ENCODE peak calls at places on chromosomes 5 and 9, in seven cellular contexts. Y is H1, A is IMR-90, J is mesenchymal stem cell, R is mesendoderm, G is H9, T is trophoblast cell. Z is an unnamed sample.

GRCh38 chr5:154202379-154203260 is 12.1 kb downstream of the GALNT10 start:
- DNase-seq in G (no peak), R (peak), T (no peak), A (no peak), Y (no peak), J (no peak), Z (no peak)

GRCh38 chr5:134968055-134968454 is 348 bp downstream of the CATSPER3 start:
- DNase-seq in Y (no peak), R (no peak), G (no peak), J (no peak), A (no peak), T (no peak), Z (no peak)

GRCh38 chr5:96196890-96197289 is 235.2 kb upstream of the ELL2 start:
- DNase-seq in T (no peak), A (no peak), Y (no peak), G (no peak), J (no peak), R (no peak), Z (no peak)

GRCh38 chr5:137374110-137374853 is 124.8 kb downstream of the SPOCK1 start:
- DNase-seq in A (no peak), R (no peak), T (no peak), J (no peak), G (no peak), Y (no peak), Z (no peak)

GRCh38 chr5:135344351-135344750 is 54.7 kb downstream of the MACROH2A1 start:
- DNase-seq in R (no peak), Y (no peak), G (no peak), A (peak), T (no peak), J (no peak), Z (no peak)

GRCh38 chr9:130680836-130681768 is 12.5 kb upstream of the EXOSC2 start:
- DNase-seq in A (peak), G (peak), T (peak), J (peak), Y (no peak), R (peak), Z (no peak)

GRCh38 chr9:137691648-137692357 is 73.0 kb downstream of the EHMT1 start:
- DNase-seq in G (no peak), R (no peak), J (no peak), A (no peak), Y (no peak), T (no peak), Z (no peak)

GRCh38 chr9:76882686-76883085 is 23.2 kb downstream of the PRUNE2 start:
- DNase-seq in J (no peak), G (no peak), A (no peak), Y (no peak), T (no peak), R (no peak), Z (no peak)

GRCh38 chr9:105138306-105138801 is 106.1 kb upstream of the SLC44A1 start:
- DNase-seq in G (peak), R (peak), J (peak), Y (peak), T (peak), A (no peak), Z (no peak)

GRCh38 chr5:131644822-131645221 is 9.8 kb upstream of the RAPGEF6 start:
- DNase-seq in G (no peak), Y (no peak), R (no peak), A (peak), J (no peak), T (no peak), Z (no peak)

GRCh38 chr5:157107508-157107907 is 1.3 kb downstream of the HAVCR2 start:
- DNase-seq in T (peak), R (no peak), Y (no peak), G (no peak), J (no peak), A (no peak), Z (no peak)

DNA sequence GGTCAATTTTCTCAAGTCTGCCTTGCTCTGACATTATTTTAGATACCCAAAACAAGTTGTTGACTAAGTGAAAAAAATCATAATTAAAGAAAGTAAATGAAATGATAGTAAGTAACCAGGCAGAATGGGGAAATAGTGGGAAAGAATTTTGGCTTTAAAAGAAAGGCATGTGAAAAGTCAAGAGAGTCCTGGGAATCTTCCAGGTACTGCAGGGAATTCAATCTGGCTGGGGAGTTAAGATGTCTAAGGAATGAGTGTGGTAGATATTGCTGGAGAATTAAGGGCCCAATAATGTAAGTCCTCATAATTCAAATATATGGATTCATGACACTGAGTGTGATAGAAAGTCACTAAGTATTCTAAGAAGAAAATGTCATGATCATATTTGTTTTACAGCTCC is 123.1 kb upstream of the PAPPA start:
- DNase-seq in J (no peak), G (no peak), A (peak), T (no peak), Y (no peak), R (no peak), Z (no peak)
- H3K18ac ChIP-seq in J (no peak), G (no peak), A (no peak), T (no peak), Y (no peak), R (no peak), Z (no peak)

DNA sequence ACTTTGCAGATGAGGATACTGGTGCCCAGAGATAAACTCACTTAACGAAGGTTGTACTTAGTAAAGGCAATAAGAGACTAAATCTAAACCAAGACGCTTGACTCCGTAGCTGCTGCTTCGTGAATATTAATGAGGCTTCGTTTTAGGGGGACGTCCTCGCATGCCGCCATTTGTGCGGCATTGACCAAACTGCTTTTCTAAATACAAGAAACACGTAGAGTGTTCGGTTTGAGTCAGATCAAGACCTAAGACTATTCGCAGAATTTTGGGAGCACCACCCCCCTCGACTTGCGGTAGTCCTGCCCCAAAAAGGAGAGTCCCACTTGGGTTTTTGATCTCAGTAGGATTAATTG is 1.1 kb downstream of the NPM1 start:
- DNase-seq in G (no peak), T (no peak), J (no peak), R (no peak), Y (no peak), A (no peak), Z (no peak)
- H3K18ac ChIP-seq in G (no peak), T (no peak), J (no peak), R (no peak), Y (peak), A (no peak), Z (no peak)

DNA sequence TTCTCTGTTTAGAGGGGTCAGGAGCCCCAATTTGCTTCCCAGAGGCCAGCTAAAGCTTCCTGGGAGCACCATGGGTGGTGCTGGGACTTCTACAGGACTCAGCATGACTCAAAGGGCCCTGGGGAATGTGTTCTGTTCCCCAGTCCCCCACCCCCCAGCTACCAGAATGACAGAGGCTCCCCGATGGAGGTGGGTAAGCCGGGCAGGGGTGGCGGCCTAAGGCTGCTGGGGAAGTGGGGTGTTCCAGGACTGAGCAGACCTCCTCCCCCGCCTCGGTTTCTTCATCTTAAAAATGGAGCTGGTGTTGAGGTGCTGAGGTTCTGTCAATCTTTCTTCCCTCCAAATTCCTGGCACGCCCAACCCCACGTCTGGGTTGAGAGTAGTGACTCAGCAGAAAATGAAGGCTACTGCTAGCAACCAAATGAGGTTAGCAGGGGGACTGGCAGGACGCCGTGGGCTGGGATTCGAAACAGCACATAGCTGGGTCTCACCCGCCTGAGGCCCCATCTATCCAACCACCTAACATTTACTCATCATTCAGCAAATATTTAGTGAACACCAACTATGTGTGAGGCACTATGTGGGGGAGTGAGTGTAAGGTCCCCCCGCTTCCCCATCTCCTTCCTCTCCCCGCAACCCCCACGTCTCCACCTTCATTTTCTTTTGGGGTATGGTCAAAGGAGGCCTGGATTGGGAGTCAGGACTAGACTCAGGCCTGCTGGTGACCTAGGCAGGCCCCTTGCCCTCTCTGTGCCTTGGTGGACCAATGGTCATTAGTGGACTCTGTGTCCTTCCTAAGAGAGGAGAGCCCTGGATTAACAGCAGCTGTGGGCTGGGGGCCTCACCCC is 50.2 kb downstream of the C9orf50 start:
- DNase-seq in T (no peak), R (peak), A (peak), Y (no peak), G (peak), J (peak), Z (no peak)
- H3K18ac ChIP-seq in T (peak), R (peak), A (peak), Y (peak), G (no peak), J (peak), Z (peak)

GRCh38 chr5:28468121-28468520 is 1429.7 kb upstream of the CDH9 start:
- DNase-seq in R (no peak), J (peak), A (no peak), T (no peak), G (no peak), Y (no peak), Z (no peak)
- H3K18ac ChIP-seq in R (no peak), J (no peak), A (no peak), T (no peak), G (no peak), Y (no peak), Z (no peak)

GRCh38 chr5:144328980-144329379 is 158.3 kb downstream of the KCTD16 start:
- DNase-seq in J (no peak), R (no peak), G (no peak), T (no peak), A (no peak), Y (no peak), Z (no peak)
- H3K18ac ChIP-seq in J (no peak), R (no peak), G (no peak), T (no peak), A (no peak), Y (no peak), Z (no peak)

GRCh38 chr5:141703133-141703561 is 21.1 kb upstream of the ARAP3 start:
- DNase-seq in T (no peak), A (no peak), R (no peak), G (no peak), Y (no peak), J (no peak), Z (no peak)

GRCh38 chr5:141704782-141705297 is 22.8 kb upstream of the ARAP3 start:
- DNase-seq in A (no peak), J (no peak), G (no peak), R (no peak), T (no peak), Y (no peak), Z (no peak)

GRCh38 chr5:141707535-141707934 is 25.5 kb upstream of the ARAP3 start:
- DNase-seq in R (no peak), G (no peak), A (no peak), Y (no peak), T (no peak), J (no peak), Z (no peak)

GRCh38 chr5:141708016-141708415 is 26.0 kb upstream of the ARAP3 start:
- DNase-seq in A (no peak), G (no peak), Y (no peak), T (no peak), R (no peak), J (no peak), Z (no peak)

GRCh38 chr5:141705503-141705902 is 23.5 kb upstream of the ARAP3 start:
- DNase-seq in R (no peak), A (no peak), J (no peak), G (no peak), T (no peak), Y (no peak), Z (no peak)
- H3K18ac ChIP-seq in R (no peak), A (no peak), J (no peak), G (no peak), T (no peak), Y (no peak), Z (no peak)

DNA sequence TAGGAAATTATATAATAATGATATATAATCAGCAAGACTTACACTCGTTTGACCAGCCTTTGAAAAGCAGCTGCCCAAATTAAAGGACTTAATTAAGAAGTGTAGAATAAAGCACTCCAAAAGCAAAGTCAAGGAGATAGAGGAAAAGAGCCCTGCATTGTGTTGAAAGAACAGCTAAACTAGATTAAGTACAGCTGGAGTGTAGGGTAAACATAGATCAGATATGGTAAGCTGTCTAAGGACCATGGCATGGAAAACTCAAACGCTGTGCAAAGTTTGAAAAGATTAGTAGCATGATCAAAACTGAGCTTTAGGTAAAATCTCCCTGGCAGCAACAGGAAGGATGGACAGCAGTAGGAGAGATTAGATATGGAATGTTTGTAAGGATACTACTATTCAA is 55.4 kb downstream of the BNC2 start:
- DNase-seq in Y (no peak), A (no peak), R (no peak), T (no peak), J (no peak), G (no peak), Z (no peak)
- H3K18ac ChIP-seq in Y (peak), A (no peak), R (no peak), T (no peak), J (no peak), G (no peak), Z (no peak)

GRCh38 chr9:35942286-35942685 is 15.7 kb downstream of the OR2S2 start:
- DNase-seq in J (no peak), R (no peak), T (peak), A (no peak), G (no peak), Y (no peak), Z (no peak)

GRCh38 chr9:35940474-35941467 is 17.2 kb downstream of the OR2S2 start:
- DNase-seq in Y (no peak), G (no peak), J (no peak), R (no peak), T (peak), A (no peak), Z (no peak)

GRCh38 chr9:35945341-35946018 is 12.5 kb downstream of the OR2S2 start:
- DNase-seq in T (peak), G (peak), R (peak), A (peak), Y (peak), J (peak), Z (peak)

GRCh38 chr9:35948451-35948850 is 9.5 kb downstream of the OR2S2 start:
- DNase-seq in A (no peak), Y (no peak), J (no peak), T (no peak), R (no peak), G (no peak), Z (no peak)

GRCh38 chr9:35944173-35944572 is 13.8 kb downstream of the OR2S2 start:
- DNase-seq in G (no peak), R (no peak), A (no peak), Y (no peak), T (no peak), J (no peak), Z (no peak)
- H3K18ac ChIP-seq in G (no peak), R (no peak), A (no peak), Y (no peak), T (no peak), J (no peak), Z (no peak)

GRCh38 chr9:94979904-94980507 is 253.5 kb downstream of the AOPEP start:
- DNase-seq in A (no peak), Y (no peak), R (no peak), G (no peak), J (no peak), T (no peak), Z (no peak)

GRCh38 chr9:94981661-94982060 is 255.2 kb downstream of the AOPEP start:
- DNase-seq in R (no peak), A (no peak), J (no peak), T (no peak), G (no peak), Y (no peak), Z (no peak)

GRCh38 chr9:94983552-94983951 is 257.1 kb downstream of the AOPEP start:
- DNase-seq in G (no peak), J (no peak), Y (no peak), T (no peak), A (no peak), R (no peak), Z (no peak)

GRCh38 chr9:94980947-94981632 is 254.6 kb downstream of the AOPEP start:
- DNase-seq in R (peak), T (no peak), A (no peak), G (peak), Y (no peak), J (no peak), Z (no peak)

GRCh38 chr9:94982211-94982610 is 255.7 kb downstream of the AOPEP start:
- DNase-seq in R (no peak), Y (no peak), J (no peak), G (no peak), A (no peak), T (no peak), Z (no peak)
- H3K18ac ChIP-seq in R (no peak), Y (no peak), J (no peak), G (no peak), A (no peak), T (no peak), Z (no peak)

GRCh38 chr5:98656106-98656795 is 117.2 kb upstream of the RGMB start:
- DNase-seq in G (no peak), Y (no peak), T (no peak), J (no peak), A (peak), R (peak), Z (peak)

GRCh38 chr5:98657559-98657958 is 115.9 kb upstream of the RGMB start:
- DNase-seq in G (no peak), A (no peak), Y (no peak), J (no peak), R (no peak), T (no peak), Z (no peak)

GRCh38 chr5:98651715-98652114 is 121.7 kb upstream of the RGMB start:
- DNase-seq in R (no peak), J (no peak), Y (no peak), G (no peak), A (peak), T (no peak), Z (no peak)
- H3K18ac ChIP-seq in R (no peak), J (no peak), Y (no peak), G (no peak), A (no peak), T (no peak), Z (no peak)